ENCODE peak calls at places on chromosomes 13 and 19, in six cellular contexts. H is gastrocnemius medialis, S is Peyer's patch, P is thyroid gland, G is K562, X is breast epithelium. L is an unnamed sample.
A peak's percentile ranks its signal among the peaks of the same experiment; 100 is the strongest.

GRCh38 chr19:41848666-41849065 is 3.8 kb downstream of the DMRTC2 start:
- DNase-seq in P (no peak), H (no peak), S (no peak), G (no peak), X (no peak), L (no peak)

GRCh38 chr19:39602224-39602623 is at the start of gene LGALS13:
- DNase-seq in S (no peak), X (no peak), H (no peak), G (no peak), P (peak; percentile 2), L (no peak)

GRCh38 chr13:40047322-40047771 is 391.9 kb downstream of the COG6 start:
- DNase-seq in P (no peak), S (no peak), X (no peak), H (no peak), G (no peak), L (no peak)

GRCh38 chr13:39501711-39502324 is 101.2 kb downstream of the LHFPL6 start:
- DNase-seq in P (no peak), S (no peak), H (no peak), G (no peak), X (no peak), L (no peak)

GRCh38 chr13:108728370-108728769 is 99.0 kb downstream of the MYO16 start:
- DNase-seq in X (no peak), G (no peak), S (no peak), H (no peak), P (no peak), L (peak; percentile 4)

GRCh38 chr13:73171926-73172325 is 113.1 kb downstream of the KLF5 start:
- DNase-seq in G (no peak), S (no peak), X (no peak), H (no peak), P (no peak), L (no peak)

GRCh38 chr13:20997301-20998061 is 63.9 kb downstream of the LATS2 start:
- DNase-seq in S (no peak), G (no peak), X (no peak), H (peak; percentile 48), P (no peak), L (peak; percentile 30)

GRCh38 chr13:75345191-75345590 is 136.8 kb downstream of the TBC1D4 start:
- DNase-seq in S (no peak), H (no peak), G (no peak), X (no peak), P (no peak), L (no peak)

GRCh38 chr13:107865643-107866006 is 349.7 kb downstream of the LIG4 start:
- DNase-seq in S (no peak), H (no peak), P (no peak), G (no peak), X (no peak), L (no peak)

GRCh38 chr19:55537741-55538111 is 793 bp upstream of the SBK2 start:
- DNase-seq in S (no peak), H (no peak), G (no peak), X (no peak), P (no peak), L (peak; percentile 95)

GRCh38 chr13:24308068-24308445 is 1.3 kb upstream of the C1QTNF9 start:
- DNase-seq in P (no peak), S (no peak), H (no peak), X (no peak), G (no peak), L (no peak)

GRCh38 chr19:55703790-55704215 is 28.8 kb downstream of the EPN1 start:
- DNase-seq in X (no peak), G (peak; percentile 78), H (no peak), S (peak; percentile 25), P (peak; percentile 44), L (peak; percentile 67)

GRCh38 chr19:27828781-27829275 is 1384.1 kb downstream of the UQCRFS1 start:
- DNase-seq in X (no peak), P (no peak), S (no peak), G (no peak), H (no peak), L (no peak)

GRCh38 chr13:97221046-97221445 is 1.1 kb upstream of the MBNL2 start:
- DNase-seq in P (no peak), H (no peak), S (no peak), G (no peak), X (no peak), L (no peak)

GRCh38 chr13:102234618-102235017 is 167.2 kb downstream of the FGF14 start:
- DNase-seq in P (no peak), H (no peak), G (no peak), X (no peak), S (no peak), L (no peak)

GRCh38 chr13:89307278-89307677 is 1636.1 kb downstream of the SLITRK5 start:
- DNase-seq in X (no peak), P (no peak), H (no peak), S (no peak), G (no peak), L (no peak)

GRCh38 chr19:3507371-3508120 is 1.4 kb downstream of the FZR1 start:
- DNase-seq in P (peak; percentile 48), X (no peak), S (no peak), H (no peak), G (peak; percentile 37), L (no peak)

GRCh38 chr19:33096005-33096404 is 15.0 kb downstream of the GPATCH1 start:
- DNase-seq in S (no peak), X (no peak), G (no peak), H (no peak), P (no peak), L (no peak)

GRCh38 chr19:15251749-15252397 is 19.6 kb upstream of the EPHX3 start:
- DNase-seq in X (no peak), S (peak; percentile 28), G (peak; percentile 38), P (peak; percentile 38), H (peak; percentile 95), L (peak; percentile 63)

GRCh38 chr19:12867120-12868099 is 13.8 kb downstream of the DNASE2 start:
- DNase-seq in S (peak; percentile 80), H (no peak), G (peak; percentile 95), P (peak; percentile 49), X (no peak), L (peak; percentile 67)

GRCh38 chr19:36915992-36916830 is at the start of the genes ZNF568 and ZNF829:
- DNase-seq in G (no peak), P (peak; percentile 91), S (peak; percentile 89), X (peak; percentile 88), H (peak; percentile 79), L (peak; percentile 88)

DNA sequence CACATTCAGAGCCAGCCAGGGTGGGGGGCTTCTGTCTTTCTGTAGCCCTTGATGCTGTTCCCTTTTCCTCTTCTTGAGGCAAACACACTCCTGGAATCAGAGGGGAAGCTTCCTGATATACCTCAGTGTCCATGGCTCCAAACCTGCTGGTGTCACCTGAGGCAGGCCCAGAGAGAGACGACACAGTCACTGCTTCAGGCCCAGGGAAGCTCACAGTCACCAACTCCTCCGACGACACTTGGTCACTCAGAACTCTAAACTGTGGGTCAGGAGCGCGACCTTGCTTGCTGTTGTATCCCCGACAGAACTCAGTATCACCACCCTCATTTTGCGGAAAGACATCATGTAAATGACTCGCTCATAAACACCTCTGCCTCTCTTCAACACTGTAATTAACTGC is 1.1 kb downstream of the ATP13A1 start:
- DNase-seq in S (no peak), X (no peak), H (no peak), P (no peak), G (no peak), L (no peak)
- TF ChIP-seq POLR2A in S (no peak), X (no peak), H (no peak), P (no peak), G (no peak), L (no peak)

GRCh38 chr19:18386543-18387251 is 739 bp downstream of the GDF15 start:
- DNase-seq in P (no peak), S (no peak), G (no peak), H (no peak), X (no peak), L (no peak)

GRCh38 chr19:18384775-18385174 is 1.2 kb upstream of the GDF15 start:
- DNase-seq in X (no peak), P (no peak), S (no peak), H (no peak), G (no peak), L (no peak)

GRCh38 chr19:18387395-18387794 is 1.4 kb downstream of the GDF15 start:
- DNase-seq in G (no peak), S (no peak), P (no peak), X (no peak), H (no peak), L (no peak)

GRCh38 chr19:18385359-18385674 is 641 bp upstream of the GDF15 start:
- DNase-seq in P (no peak), G (no peak), S (no peak), X (no peak), H (no peak), L (no peak)

DNA sequence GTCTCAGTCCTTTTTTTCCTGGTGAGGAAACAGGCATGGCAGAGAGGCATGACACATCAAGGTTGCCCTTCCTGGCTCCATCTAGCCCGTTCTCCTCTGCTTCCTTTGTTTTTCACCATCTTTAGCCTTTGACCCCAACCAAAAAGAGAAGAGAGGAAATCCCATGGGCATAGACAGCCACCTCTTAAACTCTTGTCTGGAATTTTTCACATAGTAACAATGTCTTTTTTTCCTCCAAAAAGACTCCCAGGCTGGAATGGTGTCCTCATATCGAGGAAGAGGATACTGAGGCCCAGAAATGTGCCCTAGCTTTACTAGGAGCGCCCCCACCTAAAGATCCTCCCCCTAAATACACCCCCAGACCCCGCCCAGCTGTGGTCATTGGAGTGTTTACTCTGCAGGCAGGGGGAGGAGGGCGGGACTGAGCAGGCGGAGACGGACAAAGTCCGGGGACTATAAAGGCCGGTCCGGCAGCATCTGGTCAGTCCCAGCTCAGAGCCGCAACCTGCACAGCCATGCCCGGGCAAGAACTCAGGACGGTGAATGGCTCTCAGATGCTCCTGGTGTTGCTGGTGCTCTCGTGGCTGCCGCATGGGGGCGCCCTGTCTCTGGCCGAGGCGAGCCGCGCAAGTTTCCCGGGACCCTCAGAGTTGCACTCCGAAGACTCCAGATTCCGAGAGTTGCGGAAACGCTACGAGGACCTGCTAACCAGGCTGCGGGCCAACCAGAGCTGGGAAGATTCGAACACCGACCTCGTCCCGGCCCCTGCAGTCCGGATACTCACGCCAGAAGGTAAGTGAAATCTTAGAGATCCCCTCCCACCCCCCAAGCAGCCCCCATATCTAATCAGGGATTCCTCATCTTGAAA is at the start of gene GDF15:
- DNase-seq in H (no peak), S (peak; percentile 27), G (peak; percentile 97), X (peak; percentile 69), P (peak; percentile 76), L (peak; percentile 78)
- TF ChIP-seq POLR2A in H (peak; percentile 32), S (peak; percentile 95), G (peak; percentile 99), X (peak; percentile 49), P (peak; percentile 46), L (peak; percentile 55)

GRCh38 chr13:37059136-37059847 is at the start of gene SUPT20H:
- DNase-seq in G (peak; percentile 84), S (peak; percentile 91), X (peak; percentile 93), H (peak; percentile 90), P (peak; percentile 93), L (peak; percentile 55)
- TF ChIP-seq POLR2A in G (peak; percentile 81), S (peak; percentile 59), X (peak; percentile 83), H (peak; percentile 66), P (peak; percentile 91), L (peak; percentile 90)

DNA sequence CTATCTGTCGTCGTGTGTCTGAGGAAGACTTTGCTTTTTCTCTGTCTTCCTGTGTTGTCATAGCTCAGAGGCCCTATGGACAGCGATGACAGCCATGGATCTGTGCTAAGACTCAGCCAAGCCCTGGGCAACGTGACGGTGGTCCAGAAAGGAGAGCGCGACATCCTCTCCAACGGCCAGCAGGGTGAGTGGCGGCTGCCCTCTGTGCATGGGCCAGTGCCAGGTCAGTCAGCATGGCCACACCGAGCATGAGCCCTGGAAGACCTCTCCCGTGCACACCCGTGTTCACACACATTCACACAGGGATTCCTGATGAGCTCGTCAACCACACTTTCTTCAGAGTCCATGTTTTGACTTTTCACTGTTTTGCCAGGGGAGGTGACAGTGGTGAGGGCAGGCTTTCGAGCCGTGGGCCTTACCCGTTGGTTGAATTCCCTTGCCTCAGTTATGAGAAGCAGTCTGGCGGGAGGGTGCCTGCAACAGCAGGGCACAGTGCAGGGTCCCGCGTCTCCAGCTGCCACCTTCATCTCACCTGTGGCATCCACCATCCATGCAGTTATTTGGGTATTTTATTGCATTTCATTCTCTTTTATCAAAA is 20.2 kb downstream of the NAXD start:
- DNase-seq in S (no peak), X (no peak), P (no peak), H (no peak), G (no peak), L (no peak)
- TF ChIP-seq POLR2A in S (no peak), X (no peak), P (no peak), H (no peak), G (no peak), L (no peak)